ENCODE peak calls at places on chromosome X, in nine cellular contexts. M, L, W, A, B, H, D, C and X are unnamed samples.

GRCh38 chrX:115013705-115014104 is 3.7 kb downstream of the IL13RA2 start:
- DNase-seq in A (no peak), L (no peak), M (no peak), C (peak; percentile 68), B (no peak), H (peak; percentile 57), D (no peak), W (peak; percentile 51), X (no peak)

GRCh38 chrX:24860140-24860539 is 155.6 kb downstream of the ARX start:
- DNase-seq in D (no peak), W (peak; percentile 27), M (no peak), H (peak; percentile 53), L (no peak), A (no peak), C (peak; percentile 34), B (no peak), X (no peak)

GRCh38 chrX:18490816-18491215 is 65.4 kb downstream of the CDKL5 start:
- DNase-seq in L (no peak), H (no peak), M (no peak), D (no peak), C (peak; percentile 2), A (no peak), W (peak; percentile 10), B (no peak), X (no peak)

GRCh38 chrX:21479695-21480280 is 105.6 kb downstream of the CNKSR2 start:
- DNase-seq in W (peak; percentile 67), C (peak; percentile 70), H (peak; percentile 74), A (peak; percentile 68), D (no peak), B (no peak), L (no peak), M (no peak), X (peak; percentile 23)

GRCh38 chrX:110646386-110646785 is 149.2 kb downstream of the CHRDL1 start:
- DNase-seq in L (no peak), M (no peak), A (no peak), D (no peak), H (no peak), W (no peak), C (no peak), B (no peak), X (no peak)

GRCh38 chrX:150034788-150035187 is 96.5 kb upstream of the EOLA2 start:
- DNase-seq in L (no peak), M (no peak), A (no peak), B (no peak), D (no peak), C (no peak), H (no peak), W (no peak), X (no peak)

GRCh38 chrX:19707472-19707871 is 179.9 kb downstream of the SH3KBP1 start:
- DNase-seq in C (no peak), H (no peak), M (no peak), L (no peak), A (no peak), D (no peak), W (no peak), B (no peak), X (no peak)

GRCh38 chrX:107135076-107135964 is 16.7 kb upstream of the RBM41 start:
- DNase-seq in A (peak; percentile 61), B (no peak), W (peak; percentile 76), D (no peak), M (peak; percentile 78), C (peak; percentile 58), H (peak; percentile 75), L (no peak), X (no peak)

GRCh38 chrX:40628506-40628905 is 5.3 kb downstream of the MPC1L start:
- DNase-seq in C (peak; percentile 41), H (peak; percentile 16), M (no peak), L (no peak), A (no peak), D (no peak), B (no peak), W (no peak), X (no peak)

GRCh38 chrX:19883878-19884277 is 3.5 kb downstream of the SH3KBP1 start:
- DNase-seq in L (no peak), D (no peak), C (no peak), A (no peak), B (no peak), W (no peak), H (no peak), M (peak; percentile 43), X (no peak)

GRCh38 chrX:10660171-10660570 is 39.8 kb upstream of the MID1 start:
- DNase-seq in C (no peak), H (no peak), W (no peak), M (no peak), D (no peak), A (no peak), B (no peak), L (no peak), X (no peak)

GRCh38 chrX:11137543-11138139 is 26.5 kb downstream of the HCCS start:
- DNase-seq in C (peak; percentile 67), W (peak; percentile 64), L (no peak), M (peak; percentile 13), H (peak; percentile 78), B (no peak), D (no peak), A (peak; percentile 56), X (peak; percentile 59)

GRCh38 chrX:41275661-41276609 is 58.0 kb upstream of the DDX3X start:
- DNase-seq in H (peak; percentile 65), M (no peak), L (peak; percentile 58), A (peak; percentile 46), C (peak; percentile 73), B (peak; percentile 71), W (peak; percentile 62), D (peak; percentile 58), X (peak; percentile 79)

GRCh38 chrX:9312922-9313867 is 151.7 kb upstream of the TBL1X start:
- DNase-seq in D (peak; percentile 31), A (no peak), M (peak; percentile 15), H (no peak), C (no peak), W (no peak), L (peak; percentile 60), B (peak; percentile 68), X (peak; percentile 31)

GRCh38 chrX:12007881-12008280 is 130.4 kb upstream of the FRMPD4 start:
- DNase-seq in W (peak; percentile 90), D (no peak), M (peak; percentile 4), C (peak; percentile 75), A (peak; percentile 79), B (no peak), H (peak; percentile 81), L (no peak), X (no peak)

DNA sequence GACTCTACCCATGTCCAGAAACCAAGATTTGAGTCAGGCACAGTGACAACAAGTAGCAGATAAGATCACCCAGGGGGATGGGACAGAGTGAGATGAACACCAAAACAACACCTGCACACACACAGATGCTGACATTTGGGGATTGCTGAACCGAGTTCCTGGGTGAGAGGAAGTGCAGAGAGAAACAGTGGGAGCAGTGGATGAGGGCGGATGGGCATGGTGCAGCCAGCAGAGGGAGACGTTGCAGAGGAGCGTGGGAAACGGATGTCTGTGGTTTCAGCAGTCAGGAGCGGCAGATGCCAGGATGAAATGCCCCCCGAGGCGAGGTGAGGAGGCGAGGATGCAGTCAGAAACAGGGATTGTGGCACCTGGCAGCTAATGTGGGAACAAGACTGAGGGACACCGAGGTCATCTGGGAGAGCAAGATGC is 78.6 kb upstream of the STS start:
- DNase-seq in L (no peak), C (peak; percentile 13), D (no peak), H (no peak), M (no peak), W (no peak), B (no peak), A (no peak), X (no peak)
- TF ChIP-seq CTCF in L (no peak), C (peak; percentile 42), D (no peak), H (no peak), M (no peak), W (peak; percentile 15), B (no peak), A (peak; percentile 51), X (peak; percentile 53)

DNA sequence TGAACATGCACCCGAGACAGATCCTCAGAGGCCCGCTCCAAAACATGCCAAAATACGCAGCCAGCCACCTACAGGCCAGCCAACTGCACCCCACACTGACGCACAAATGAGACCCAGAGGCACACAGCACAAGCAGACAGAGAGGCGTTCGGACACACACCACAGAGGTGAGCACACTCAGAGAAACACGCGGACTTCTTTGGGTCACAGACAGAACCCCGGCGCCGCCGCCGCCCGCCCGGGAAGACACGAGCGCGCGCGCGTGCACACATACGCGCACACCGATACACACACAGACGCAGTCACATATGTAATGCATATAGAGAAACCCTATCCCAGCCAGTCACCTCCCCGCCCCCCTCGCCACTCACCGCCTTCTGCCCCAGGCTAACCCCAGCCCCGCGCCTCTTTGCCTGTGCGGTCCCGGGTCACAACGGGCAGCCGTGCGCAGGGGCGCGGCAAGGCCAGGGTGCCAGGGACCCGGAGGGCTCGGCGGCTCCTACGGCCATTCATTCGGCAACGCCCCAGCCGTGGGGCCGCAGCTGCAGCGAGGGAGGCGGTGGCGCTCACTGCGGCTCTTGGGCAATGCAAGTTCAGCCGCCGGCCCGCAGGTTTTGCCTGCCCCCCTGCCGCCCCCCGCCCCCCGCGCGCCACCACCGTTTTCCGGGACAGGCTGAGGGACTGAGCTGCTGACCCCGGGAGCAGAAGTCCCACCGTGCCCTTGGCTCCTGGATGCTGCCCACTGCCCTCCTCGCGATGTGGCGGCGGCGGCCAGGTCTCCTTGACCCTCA is 532 bp downstream of the SEPTIN6 start:
- DNase-seq in W (peak; percentile 64), M (no peak), L (no peak), D (peak; percentile 28), C (peak; percentile 54), A (peak; percentile 20), B (peak; percentile 64), H (peak; percentile 53), X (peak; percentile 48)
- TF ChIP-seq CTCF in W (no peak), M (no peak), L (peak; percentile 1), D (no peak), C (no peak), A (no peak), B (no peak), H (peak; percentile 18), X (no peak)

DNA sequence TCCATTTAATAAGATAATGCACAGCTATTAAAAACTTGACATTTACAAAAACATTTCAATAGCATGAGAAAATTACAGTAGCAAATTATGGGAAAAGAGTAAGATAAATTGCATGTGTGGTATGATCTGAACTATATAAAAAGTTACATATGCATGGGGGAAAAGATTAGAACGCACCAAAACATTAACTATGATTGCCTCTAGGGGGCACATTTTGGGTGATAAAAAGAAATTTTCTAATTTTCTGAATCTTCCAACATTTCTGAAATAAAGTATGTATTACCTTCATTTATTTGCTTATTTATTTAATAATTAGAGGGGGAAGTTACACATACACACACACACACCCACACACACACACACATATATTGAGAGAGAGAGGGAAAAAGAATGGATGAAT is 19.6 kb upstream of the KDM5C start:
- DNase-seq in W (no peak), L (no peak), A (no peak), H (no peak), M (no peak), B (no peak), C (no peak), D (no peak), X (no peak)
- TF ChIP-seq CTCF in W (peak; percentile 51), L (no peak), A (peak; percentile 49), H (peak; percentile 37), M (peak; percentile 20), B (no peak), C (peak; percentile 38), D (peak; percentile 10), X (peak; percentile 39)

DNA sequence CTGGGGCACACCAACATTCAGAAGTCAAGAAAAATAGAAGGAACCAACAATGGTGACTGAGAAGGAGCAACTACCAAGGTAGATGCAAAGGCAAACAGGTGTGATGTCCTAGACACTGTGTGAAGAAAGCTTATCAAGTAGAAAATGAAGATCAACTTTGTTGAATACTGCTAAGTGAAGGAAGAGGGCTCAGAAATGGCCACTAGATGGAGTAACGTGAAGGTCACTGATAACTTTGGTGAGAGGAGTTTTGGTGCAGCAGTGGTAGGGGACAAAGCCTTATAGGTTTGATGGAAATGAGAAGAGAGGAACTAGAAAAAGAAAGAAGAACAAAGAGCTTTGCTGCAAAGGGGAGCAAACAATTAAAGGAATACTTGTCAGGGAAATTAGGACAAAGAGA is 23.5 kb downstream of the OTC start:
- DNase-seq in C (peak; percentile 21), H (peak; percentile 6), A (peak; percentile 3), B (no peak), D (no peak), L (no peak), W (peak; percentile 27), M (peak; percentile 0), X (peak; percentile 22)
- TF ChIP-seq CTCF in C (peak; percentile 50), H (peak; percentile 52), A (peak; percentile 58), B (peak; percentile 15), D (peak; percentile 42), L (no peak), W (peak; percentile 63), M (peak; percentile 14), X (peak; percentile 47)